ENCODE peak calls at places on chromosomes 11 and 22, in ten cellular contexts. B is EL; Z is HTR-8/SVneo; G is AG04449; J is fibroblast of pulmonary artery; T is osteocyte; D is C1 segment of cervical spinal cord; R is lower lobe of right lung; W is Calu3; H is activated T-helper 9 cell treated with anti-CD3 and anti-CD28 coated beads, Interleukin-2, amount 50 U/mL, for 16 hours. L is an unnamed sample.

GRCh38 chr22:19870153-19871022 is 15.7 kb upstream of the GNB1L start:
- DNase-seq in B (no peak), Z (no peak), G (no peak), J (no peak), T (no peak), D (no peak), R (peak), W (no peak), H (no peak), L (no peak)

GRCh38 chr11:33970984-33971466 is 79.1 kb upstream of the LMO2 start:
- DNase-seq in B (peak), Z (peak), G (no peak), J (peak), T (no peak), D (peak), R (no peak), W (peak), H (no peak), L (no peak)

GRCh38 chr11:83285131-83285770 is 916 bp downstream of the CCDC90B start:
- DNase-seq in B (no peak), Z (no peak), G (no peak), J (no peak), T (no peak), D (no peak), R (no peak), W (no peak), H (no peak), L (no peak)

GRCh38 chr11:104967493-104968364 is 645 bp downstream of the CASP4 start:
- DNase-seq in B (peak), Z (peak), G (no peak), J (peak), T (no peak), D (no peak), R (no peak), W (no peak), H (no peak), L (no peak)

GRCh38 chr11:31557991-31558390 is 48.4 kb downstream of the ELP4 start:
- DNase-seq in B (no peak), Z (no peak), G (no peak), J (peak), T (no peak), D (no peak), R (no peak), W (no peak), H (no peak), L (no peak)

GRCh38 chr22:47166446-47167016 is 404.1 kb downstream of the TBC1D22A start:
- DNase-seq in B (no peak), Z (no peak), G (no peak), J (no peak), T (no peak), D (no peak), R (peak), W (no peak), H (no peak), L (no peak)

GRCh38 chr11:47035108-47035507 is 98.5 kb downstream of the CSTPP1 start:
- DNase-seq in B (no peak), Z (no peak), G (no peak), J (no peak), T (no peak), D (no peak), R (no peak), W (no peak), H (no peak), L (no peak)

GRCh38 chr11:111604392-111605009 is 2.3 kb downstream of the SIK2 start:
- DNase-seq in B (peak), Z (peak), G (no peak), J (peak), T (no peak), D (no peak), R (no peak), W (peak), H (no peak), L (peak)

GRCh38 chr11:1049431-1049891 is 12.9 kb upstream of the MUC6 start:
- DNase-seq in B (no peak), Z (no peak), G (no peak), J (no peak), T (no peak), D (no peak), R (peak), W (no peak), H (no peak), L (no peak)

GRCh38 chr22:41910599-41911291 is 4.1 kb downstream of the SHISA8 start:
- DNase-seq in B (peak), Z (no peak), G (no peak), J (no peak), T (no peak), D (peak), R (no peak), W (no peak), H (no peak), L (no peak)

GRCh38 chr11:75272821-75273301 is 32.3 kb downstream of the TPBGL start:
- DNase-seq in B (no peak), Z (no peak), G (no peak), J (no peak), T (no peak), D (no peak), R (no peak), W (no peak), H (no peak), L (no peak)

GRCh38 chr22:27879923-27880322 is 39.1 kb downstream of the PITPNB start:
- DNase-seq in B (peak), Z (peak), G (no peak), J (peak), T (no peak), D (no peak), R (no peak), W (peak), H (no peak), L (no peak)

GRCh38 chr11:122154227-122154626 is 38.2 kb upstream of the BLID start:
- DNase-seq in B (no peak), Z (no peak), G (no peak), J (no peak), T (no peak), D (no peak), R (no peak), W (no peak), H (no peak), L (no peak)

GRCh38 chr11:65459552-65459951 is 37.0 kb downstream of the NEAT1 start:
- DNase-seq in B (no peak), Z (no peak), G (no peak), J (no peak), T (no peak), D (no peak), R (no peak), W (no peak), H (no peak), L (no peak)

GRCh38 chr22:22745225-22746060 is 101.0 kb downstream of the GGTLC2 start:
- DNase-seq in B (peak), Z (peak), G (no peak), J (peak), T (no peak), D (no peak), R (no peak), W (peak), H (no peak), L (no peak)

GRCh38 chr11:16775604-16776283 is 37.3 kb downstream of the C11orf58 start:
- DNase-seq in B (no peak), Z (no peak), G (no peak), J (no peak), T (peak), D (no peak), R (no peak), W (no peak), H (no peak), L (no peak)

GRCh38 chr11:14229472-14229871 is 129.5 kb downstream of the RRAS2 start:
- DNase-seq in B (no peak), Z (no peak), G (no peak), J (no peak), T (peak), D (no peak), R (no peak), W (no peak), H (no peak), L (no peak)

GRCh38 chr11:103953797-103954495 is 82.5 kb upstream of the DDI1 start:
- DNase-seq in B (no peak), Z (no peak), G (no peak), J (no peak), T (no peak), D (no peak), R (no peak), W (no peak), H (no peak), L (no peak)

GRCh38 chr11:10305262-10305963 is 540 bp downstream of the ADM start:
- DNase-seq in B (no peak), Z (no peak), G (no peak), J (no peak), T (no peak), D (no peak), R (peak), W (peak), H (peak), L (peak)

GRCh38 chr11:92131289-92131890 is 93.2 kb upstream of the FAT3 start:
- DNase-seq in B (peak), Z (no peak), G (no peak), J (peak), T (no peak), D (no peak), R (no peak), W (no peak), H (no peak), L (no peak)

GRCh38 chr11:132056689-132057088 is 686.3 kb downstream of the NTM start:
- DNase-seq in B (peak), Z (peak), G (no peak), J (peak), T (no peak), D (no peak), R (no peak), W (no peak), H (no peak), L (no peak)